ENCODE peak calls at places on chromosomes 13 and 19, in six cellular contexts. B, M, X, U, P and R are unnamed samples.

GRCh38 chr13:89796196-89796595 is 1551.3 kb upstream of the MIR17HG start:
- DNase-seq in B (no peak), M (no peak), X (no peak), U (no peak), P (no peak), R (no peak)

GRCh38 chr19:24059572-24060295 is 27.3 kb upstream of the ZNF254 start:
- DNase-seq in B (no peak), M (no peak), X (no peak), U (no peak), P (peak), R (no peak)

GRCh38 chr13:76848596-76848995 is 37.6 kb downstream of the KCTD12 start:
- DNase-seq in B (no peak), M (no peak), X (no peak), U (no peak), P (peak), R (no peak)

GRCh38 chr19:37691881-37692504 is 27.6 kb downstream of the ZNF607 start:
- DNase-seq in B (peak), M (peak), X (peak), U (peak), P (peak), R (peak)

GRCh38 chr13:46995874-46996273 is 99.0 kb upstream of the HTR2A start:
- DNase-seq in B (no peak), M (no peak), X (no peak), U (peak), P (peak), R (no peak)

GRCh38 chr19:16262618-16263017 is 62.0 kb upstream of the KLF2 start:
- DNase-seq in B (no peak), M (no peak), X (no peak), U (no peak), P (no peak), R (no peak)

GRCh38 chr19:2275588-2276428 is 6.2 kb downstream of the PEAK3 start:
- DNase-seq in B (no peak), M (no peak), X (no peak), U (no peak), P (no peak), R (no peak)

GRCh38 chr19:49326165-49326704 is 1.2 kb upstream of the SLC6A16 start:
- DNase-seq in B (no peak), M (no peak), X (no peak), U (no peak), P (no peak), R (no peak)

GRCh38 chr13:76832258-76832988 is 53.8 kb downstream of the KCTD12 start:
- DNase-seq in B (no peak), M (no peak), X (no peak), U (no peak), P (no peak), R (no peak)

GRCh38 chr13:111602874-111603273 is 282.4 kb downstream of the TEX29 start:
- DNase-seq in B (no peak), M (no peak), X (no peak), U (no peak), P (no peak), R (no peak)